ENCODE peak calls at places on chromosomes 3 and 15, in six cellular contexts. Z is stimulated activated CD8-positive, alpha-beta memory T cell treated with anti-CD3 and anti-CD28 coated beads, Interleukin-12 subunit alpha, Interleukin-12 subunit beta, amount 100 ng/mL, for 1 hour; B is A549; Q is NAMALWA; X is A172; K is activated CD4-positive, CD25-positive, alpha-beta regulatory T cell. R is an unnamed sample.

GRCh38 chr15:41564286-41564959 is 5.4 kb downstream of the TYRO3 start:
- DNase-seq in Q (no peak), K (no peak), B (no peak), X (peak), Z (no peak), R (no peak)

GRCh38 chr3:70094197-70094596 is 94.7 kb downstream of the SAMMSON start:
- DNase-seq in K (no peak), X (no peak), B (no peak), Z (no peak), Q (peak), R (no peak)

GRCh38 chr3:13194285-13195209 is 121.3 kb upstream of the IQSEC1 start:
- DNase-seq in Q (no peak), Z (no peak), B (no peak), K (no peak), X (no peak), R (no peak)

GRCh38 chr3:3126477-3127431 is at the start of gene TRNT1:
- DNase-seq in X (peak), K (peak), B (peak), Q (peak), Z (peak), R (peak)

GRCh38 chr3:71599416-71599815 is 15.9 kb upstream of the FOXP1 start:
- DNase-seq in B (no peak), Z (no peak), K (no peak), X (no peak), Q (no peak), R (no peak)

GRCh38 chr15:43903864-43904290 is 77.1 kb downstream of the WDR76 start:
- DNase-seq in Q (peak), B (peak), Z (peak), X (peak), K (peak), R (peak)

GRCh38 chr3:140636452-140637138 is 41.3 kb upstream of the TRIM42 start:
- DNase-seq in K (no peak), X (peak), Q (no peak), B (no peak), Z (no peak), R (no peak)

GRCh38 chr3:102078864-102079808 is 229.8 kb downstream of the NFKBIZ start:
- DNase-seq in Z (no peak), X (no peak), K (no peak), B (no peak), Q (no peak), R (no peak)

GRCh38 chr3:120160050-120160449 is 65.8 kb upstream of the GSK3B start:
- DNase-seq in K (no peak), Q (no peak), X (peak), B (peak), Z (no peak), R (no peak)

GRCh38 chr3:126056681-126057546 is 27.0 kb downstream of the SLC41A3 start:
- DNase-seq in B (peak), K (no peak), Q (no peak), X (peak), Z (no peak), R (no peak)

GRCh38 chr3:147397155-147397888 is 9.0 kb downstream of the ZIC4 start:
- DNase-seq in K (no peak), Q (no peak), B (no peak), Z (no peak), X (no peak), R (no peak)

GRCh38 chr3:110198717-110199587 is 861.6 kb upstream of the DPPA4 start:
- DNase-seq in X (no peak), B (no peak), Z (no peak), Q (no peak), K (no peak), R (no peak)

GRCh38 chr3:63303238-63303637 is 25.1 kb downstream of the SYNPR start:
- DNase-seq in B (no peak), X (no peak), Z (no peak), Q (no peak), K (no peak), R (no peak)

GRCh38 chr3:52190294-52190841 is 7.6 kb upstream of the ALAS1 start:
- DNase-seq in X (peak), Z (no peak), Q (no peak), K (no peak), B (no peak), R (no peak)

GRCh38 chr15:42083916-42084315 is 10.4 kb downstream of the PLA2G4D start:
- DNase-seq in X (no peak), B (no peak), Z (no peak), Q (no peak), K (no peak), R (no peak)

GRCh38 chr3:191499307-191500125 is 38.6 kb downstream of the PYDC2 start:
- DNase-seq in B (no peak), Z (no peak), X (peak), Q (no peak), K (no peak), R (no peak)

GRCh38 chr3:188947401-188947982 is 224.3 kb upstream of the TPRG1 start:
- DNase-seq in Z (no peak), B (peak), K (no peak), Q (no peak), X (peak), R (no peak)

GRCh38 chr3:141797167-141797773 is 34.1 kb downstream of the GRK7 start:
- DNase-seq in K (no peak), X (no peak), Z (no peak), B (no peak), Q (peak), R (no peak)

GRCh38 chr3:170962426-170962825 is 54.0 kb upstream of the EIF5A2 start:
- DNase-seq in K (no peak), Z (no peak), B (no peak), Q (no peak), X (no peak), R (no peak)

GRCh38 chr15:71125831-71126453 is 10.7 kb downstream of the THSD4 start:
- DNase-seq in Q (peak), K (no peak), X (no peak), B (peak), Z (no peak), R (no peak)

GRCh38 chr15:76963596-76963995 is 31.3 kb upstream of the PSTPIP1 start:
- DNase-seq in Q (no peak), K (no peak), Z (no peak), B (no peak), X (no peak), R (no peak)

GRCh38 chr3:170258105-170258487 is 35.9 kb downstream of the PRKCI start:
- DNase-seq in Z (no peak), B (no peak), K (no peak), X (no peak), Q (no peak), R (no peak)

GRCh38 chr3:153911111-153911510 is 210.1 kb upstream of the ARHGEF26 start:
- DNase-seq in Q (no peak), B (no peak), X (no peak), K (no peak), Z (no peak), R (no peak)

GRCh38 chr15:64851503-64851840 is 9.8 kb downstream of the PLEKHO2 start:
- DNase-seq in B (no peak), Q (no peak), K (no peak), X (peak), Z (no peak), R (no peak)

GRCh38 chr3:181212271-181212670 is 222.7 kb upstream of the DNAJC19 start:
- DNase-seq in Z (no peak), K (no peak), B (no peak), X (no peak), Q (no peak), R (no peak)

GRCh38 chr3:4394048-4394447 is 73.0 kb downstream of the SUMF1 start:
- DNase-seq in K (no peak), X (peak), Q (no peak), Z (no peak), B (no peak), R (no peak)

GRCh38 chr3:143217283-143217682 is 97.7 kb downstream of the CHST2 start:
- DNase-seq in Q (no peak), X (no peak), B (no peak), Z (no peak), K (no peak), R (no peak)

GRCh38 chr3:33636125-33636855 is 81.8 kb downstream of the CLASP2 start:
- DNase-seq in K (no peak), Q (peak), B (peak), X (peak), Z (no peak), R (no peak)

GRCh38 chr15:62941719-62942118 is 100.8 kb upstream of the TPM1 start:
- DNase-seq in K (no peak), Q (no peak), X (peak), Z (no peak), B (no peak), R (no peak)

GRCh38 chr15:89803941-89804800 is 10.5 kb downstream of the ANPEP start:
- DNase-seq in X (no peak), Z (no peak), B (no peak), K (no peak), Q (no peak), R (no peak)

GRCh38 chr15:100602064-100602821 is at the start of the genes ASB7 and LINS1:
- DNase-seq in K (peak), Q (peak), Z (peak), X (peak), B (peak), R (peak)

GRCh38 chr3:188331166-188331565 is 177.2 kb downstream of the LPP start:
- DNase-seq in K (no peak), X (no peak), Q (no peak), Z (no peak), B (no peak), R (no peak)

GRCh38 chr3:61927332-61927731 is 366.0 kb downstream of the PTPRG start:
- DNase-seq in B (no peak), X (no peak), K (no peak), Q (no peak), Z (no peak), R (no peak)

GRCh38 chr15:48891229-48891765 is 13.4 kb downstream of the EID1 start:
- DNase-seq in X (no peak), Q (no peak), Z (no peak), K (no peak), B (no peak), R (no peak)

GRCh38 chr3:195893121-195893449 is 15.3 kb downstream of the TNK2 start:
- DNase-seq in K (no peak), Q (no peak), B (no peak), Z (no peak), X (peak), R (no peak)

GRCh38 chr3:152026033-152026556 is 152.7 kb downstream of the SUCNR1 start:
- DNase-seq in Z (no peak), B (peak), Q (peak), X (peak), K (no peak), R (no peak)

GRCh38 chr3:16548721-16549120 is 35.2 kb upstream of the RFTN1 start:
- DNase-seq in Q (no peak), B (no peak), K (no peak), Z (no peak), X (peak), R (no peak)

GRCh38 chr3:47186285-47186684 is 22.4 kb upstream of the SETD2 start:
- DNase-seq in Z (no peak), X (no peak), K (no peak), Q (no peak), B (no peak), R (no peak)